ENCODE peak calls at places on chromosomes 6 and 20, in nine cellular contexts. X, T, P, R, I, A, E, C and Z are unnamed samples.

GRCh38 chr20:10902836-10903410 is 229.1 kb upstream of the JAG1 start:
- DNase-seq in X (no peak), T (no peak), P (no peak), R (no peak), I (no peak), A (peak), E (no peak), C (no peak), Z (peak)

GRCh38 chr20:59365611-59366284 is 65.3 kb downstream of the EDN3 start:
- DNase-seq in X (no peak), T (no peak), P (no peak), R (no peak), I (no peak), A (no peak), E (no peak), C (peak), Z (no peak)

GRCh38 chr6:135537782-135538301 is 40.3 kb upstream of the AHI1 start:
- DNase-seq in X (no peak), T (peak), P (no peak), R (no peak), I (no peak), A (peak), E (no peak), C (no peak), Z (peak)

GRCh38 chr6:159042003-159042823 is 2.6 kb downstream of the TAGAP start:
- DNase-seq in X (peak), T (peak), P (peak), R (peak), I (peak), A (peak), E (no peak), C (peak), Z (no peak)

GRCh38 chr6:41469156-41469950 is 76.8 kb upstream of the FOXP4 start:
- DNase-seq in X (no peak), T (no peak), P (no peak), R (no peak), I (no peak), A (no peak), E (no peak), C (no peak), Z (no peak)

GRCh38 chr6:136408205-136408604 is 118.6 kb upstream of the BCLAF1 start:
- DNase-seq in X (no peak), T (peak), P (no peak), R (no peak), I (no peak), A (peak), E (no peak), C (no peak), Z (no peak)

GRCh38 chr6:125918230-125918629 is 38.3 kb upstream of the HINT3 start:
- DNase-seq in X (no peak), T (no peak), P (peak), R (no peak), I (no peak), A (peak), E (no peak), C (peak), Z (no peak)

GRCh38 chr20:31833130-31833930 is 12.1 kb downstream of the FOXS1 start:
- DNase-seq in X (peak), T (peak), P (peak), R (no peak), I (peak), A (peak), E (no peak), C (no peak), Z (no peak)

GRCh38 chr20:39269031-39269461 is 306.9 kb downstream of the DHX35 start:
- DNase-seq in X (peak), T (peak), P (no peak), R (peak), I (no peak), A (peak), E (peak), C (peak), Z (no peak)

GRCh38 chr6:45707188-45707587 is 308.5 kb downstream of the CLIC5 start:
- DNase-seq in X (no peak), T (no peak), P (no peak), R (no peak), I (no peak), A (no peak), E (no peak), C (no peak), Z (no peak)

GRCh38 chr20:49823152-49823847 is 10.7 kb downstream of the SLC9A8 start:
- DNase-seq in X (no peak), T (peak), P (no peak), R (no peak), I (peak), A (no peak), E (no peak), C (no peak), Z (no peak)